ENCODE peak calls at places on chromosomes 2 and 18, in seven cellular contexts. A is mesendoderm, F is IMR-90, N is neuronal stem cell, X is mesenchymal stem cell, V is H9, G is trophoblast cell. P is an unnamed sample.

GRCh38 chr18:50836521-50836957 is 16.7 kb upstream of the MRO start:
- DNase-seq in F (peak), V (no peak), G (no peak), N (no peak), A (no peak), X (no peak), P (no peak)

GRCh38 chr2:136920652-136921333 is 155.4 kb downstream of the THSD7B start:
- DNase-seq in X (no peak), N (no peak), G (no peak), V (peak), A (no peak), F (no peak), P (no peak)

GRCh38 chr18:76467371-76468190 is 27.5 kb downstream of the ZNF516 start:
- DNase-seq in F (peak), V (no peak), N (no peak), G (no peak), X (peak), A (no peak), P (peak)

GRCh38 chr18:62346327-62347090 is 21.4 kb downstream of the TNFRSF11A start:
- DNase-seq in N (no peak), F (no peak), X (no peak), A (no peak), G (no peak), V (no peak), P (no peak)

GRCh38 chr2:71990826-71991225 is 156.8 kb downstream of the CYP26B1 start:
- DNase-seq in X (no peak), F (no peak), G (no peak), N (no peak), A (no peak), V (no peak), P (no peak)

GRCh38 chr2:95023222-95023597 is 2.3 kb upstream of the MAL start:
- DNase-seq in V (no peak), X (no peak), G (peak), A (no peak), F (no peak), N (no peak), P (no peak)

GRCh38 chr2:140791802-140792201 is 1339.0 kb downstream of the LRP1B start:
- DNase-seq in F (no peak), G (no peak), V (no peak), A (no peak), X (no peak), N (no peak), P (no peak)

GRCh38 chr2:49351531-49351930 is 197.2 kb upstream of the FSHR start:
- DNase-seq in A (peak), V (no peak), N (no peak), X (peak), F (no peak), G (no peak), P (no peak)

GRCh38 chr2:696463-696862 is 19.3 kb upstream of the TMEM18 start:
- DNase-seq in V (no peak), X (no peak), F (no peak), N (no peak), G (no peak), A (no peak), P (no peak)

GRCh38 chr18:12048827-12049175 is 44.8 kb upstream of the ANKRD62 start:
- DNase-seq in V (no peak), A (no peak), X (peak), G (no peak), F (peak), N (no peak), P (no peak)

GRCh38 chr2:28380185-28380584 is 12.5 kb upstream of the FOSL2 start:
- DNase-seq in X (no peak), N (no peak), V (no peak), A (no peak), G (no peak), F (no peak), P (no peak)

GRCh38 chr2:85420743-85421705 is 2.5 kb downstream of the SH2D6 start:
- DNase-seq in V (peak), X (peak), A (peak), F (peak), G (peak), N (peak), P (peak)
- H2AK5ac ChIP-seq in V (no peak), X (peak), A (no peak), F (peak), G (peak), N (peak), P (no peak)

GRCh38 chr18:32380559-32380958 is 90.1 kb downstream of the GAREM1 start:
- DNase-seq in A (peak), V (no peak), G (no peak), N (no peak), F (no peak), X (no peak), P (no peak)
- H2AK5ac ChIP-seq in A (no peak), V (no peak), G (no peak), N (no peak), F (no peak), X (no peak), P (no peak)

GRCh38 chr2:18600255-18600613 is 10.9 kb upstream of the NT5C1B start:
- DNase-seq in X (no peak), F (no peak), N (no peak), A (no peak), G (no peak), V (no peak), P (no peak)

GRCh38 chr2:18599509-18600254 is 10.3 kb upstream of the NT5C1B start:
- DNase-seq in A (no peak), G (no peak), V (no peak), X (no peak), N (no peak), F (peak), P (no peak)

GRCh38 chr2:18604573-18604885 is 15.2 kb upstream of the NT5C1B start:
- DNase-seq in G (no peak), A (no peak), X (no peak), N (no peak), F (no peak), V (no peak), P (no peak)

GRCh38 chr2:18605115-18605514 is 15.7 kb upstream of the NT5C1B start:
- DNase-seq in N (no peak), F (no peak), V (no peak), A (no peak), X (no peak), G (no peak), P (no peak)

DNA sequence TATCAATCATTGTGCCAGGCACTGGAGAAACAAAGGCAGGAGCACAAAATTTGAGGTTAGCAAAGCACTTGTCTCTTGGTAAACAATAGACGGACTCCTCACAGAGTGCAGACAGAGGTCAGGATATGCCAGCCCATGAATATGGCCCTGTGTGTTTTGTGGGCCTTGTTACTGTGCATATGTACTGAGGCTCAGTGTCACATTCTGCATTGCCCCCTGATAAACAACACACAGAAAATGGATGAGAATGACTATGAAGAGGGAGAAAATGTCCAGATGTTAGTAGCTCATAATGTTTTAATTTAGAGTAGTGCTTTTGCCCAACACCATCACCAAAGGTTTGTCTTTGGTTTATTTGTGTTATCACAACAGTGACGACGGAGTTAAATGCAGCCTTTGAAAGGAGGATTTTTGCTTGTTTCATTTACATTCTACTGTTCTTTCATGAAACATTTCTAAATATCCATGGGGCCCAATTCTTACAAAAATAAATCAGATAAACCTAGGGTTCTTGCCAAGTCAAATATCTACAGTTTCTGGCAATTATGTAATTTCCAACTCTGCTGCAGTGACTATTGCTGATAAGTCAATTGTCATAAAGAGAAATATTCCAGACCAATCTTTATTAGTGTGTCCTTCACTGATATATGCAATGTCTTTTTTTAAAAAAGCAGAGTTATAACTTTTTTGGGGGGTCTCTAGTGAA is 14.7 kb upstream of the NT5C1B start:
- DNase-seq in A (no peak), V (no peak), F (peak), X (no peak), G (no peak), N (no peak), P (no peak)
- H2AK5ac ChIP-seq in A (no peak), V (no peak), F (no peak), X (no peak), G (no peak), N (no peak), P (no peak)

GRCh38 chr2:61328707-61329251 is 142.1 kb downstream of the USP34 start:
- DNase-seq in V (no peak), X (peak), G (no peak), N (no peak), A (no peak), F (peak), P (no peak)
- H2AK5ac ChIP-seq in V (no peak), X (no peak), G (no peak), N (no peak), A (no peak), F (no peak), P (no peak)

DNA sequence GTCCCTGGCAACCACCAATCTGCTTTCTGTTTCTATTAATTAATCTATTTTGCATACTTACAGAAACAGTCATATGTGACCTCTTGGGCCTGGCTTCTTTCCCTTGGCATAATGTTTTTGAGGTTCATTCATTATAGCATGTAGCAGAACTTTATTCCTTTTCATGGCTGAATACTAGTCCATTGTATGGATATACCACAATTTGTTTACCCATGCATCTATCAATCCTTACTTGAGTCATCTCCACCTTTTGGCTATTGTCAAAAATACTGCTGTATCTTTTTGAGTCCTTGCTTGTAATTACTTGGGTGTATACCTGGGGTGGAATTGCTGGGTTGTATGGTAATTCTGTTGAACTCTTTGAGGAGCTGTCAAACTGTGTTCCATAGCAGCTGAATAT is 126.8 kb downstream of the CTIF start:
- DNase-seq in F (no peak), X (no peak), G (no peak), A (no peak), N (no peak), V (no peak), P (no peak)
- H2AK5ac ChIP-seq in F (no peak), X (no peak), G (no peak), A (no peak), N (no peak), V (no peak), P (no peak)

GRCh38 chr2:9754532-9754887 is 88.8 kb upstream of the TAF1B start:
- DNase-seq in A (no peak), F (no peak), N (no peak), X (no peak), G (no peak), V (no peak), P (no peak)

GRCh38 chr2:9755638-9756037 is 87.6 kb upstream of the TAF1B start:
- DNase-seq in N (no peak), V (no peak), G (no peak), X (no peak), F (no peak), A (no peak), P (no peak)

GRCh38 chr2:9753276-9753600 is 90.0 kb upstream of the TAF1B start:
- DNase-seq in X (peak), G (peak), F (peak), V (no peak), N (no peak), A (peak), P (no peak)

GRCh38 chr2:9752441-9753275 is 90.6 kb upstream of the TAF1B start:
- DNase-seq in N (no peak), F (peak), V (no peak), X (no peak), A (no peak), G (no peak), P (no peak)

GRCh38 chr2:9753665-9754531 is 89.4 kb upstream of the TAF1B start:
- DNase-seq in F (no peak), X (no peak), V (no peak), A (no peak), N (no peak), G (no peak), P (no peak)
- H2AK5ac ChIP-seq in F (peak), X (no peak), V (no peak), A (no peak), N (peak), G (no peak), P (no peak)

GRCh38 chr2:70145168-70145538 is 45.7 kb downstream of the C2orf42 start:
- DNase-seq in X (no peak), N (no peak), A (no peak), G (no peak), V (no peak), F (no peak), P (no peak)

GRCh38 chr2:70143314-70144150 is 47.3 kb downstream of the C2orf42 start:
- DNase-seq in G (peak), X (peak), N (no peak), V (peak), F (peak), A (peak), P (no peak)

GRCh38 chr2:70144443-70145167 is 46.2 kb downstream of the C2orf42 start:
- DNase-seq in V (no peak), X (no peak), N (no peak), F (no peak), G (no peak), A (no peak), P (no peak)

GRCh38 chr2:70142590-70143313 is 48.1 kb downstream of the C2orf42 start:
- DNase-seq in X (peak), V (peak), A (peak), F (peak), G (peak), N (peak), P (peak)

GRCh38 chr2:70145851-70146739 is 44.7 kb downstream of the C2orf42 start:
- DNase-seq in F (no peak), G (no peak), V (no peak), A (no peak), N (no peak), X (no peak), P (no peak)
- H2AK5ac ChIP-seq in F (peak), G (no peak), V (no peak), A (no peak), N (no peak), X (no peak), P (no peak)

DNA sequence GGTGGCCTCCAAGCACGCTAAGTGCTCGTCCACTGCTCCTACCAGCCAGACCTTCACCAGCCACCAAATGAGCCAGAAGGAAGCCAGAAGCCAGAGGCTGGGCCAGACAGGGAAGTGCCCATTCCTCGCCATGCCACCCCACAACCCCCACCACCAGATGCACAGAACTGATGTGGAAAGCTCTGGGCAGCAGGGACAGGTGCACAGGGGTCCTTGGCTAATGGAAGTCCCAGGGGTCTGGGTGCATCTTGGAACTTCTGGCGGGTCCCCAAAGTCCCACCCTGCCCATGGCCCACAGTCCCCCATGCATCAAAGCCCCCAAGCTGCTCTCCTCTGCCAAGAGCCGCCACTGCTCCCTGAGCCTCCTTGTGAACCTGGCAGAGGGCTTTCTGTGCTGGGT is 173.1 kb upstream of the ID2 start:
- DNase-seq in N (no peak), X (no peak), F (no peak), A (no peak), G (no peak), V (no peak), P (no peak)
- H2AK5ac ChIP-seq in N (peak), X (no peak), F (no peak), A (no peak), G (no peak), V (no peak), P (no peak)

DNA sequence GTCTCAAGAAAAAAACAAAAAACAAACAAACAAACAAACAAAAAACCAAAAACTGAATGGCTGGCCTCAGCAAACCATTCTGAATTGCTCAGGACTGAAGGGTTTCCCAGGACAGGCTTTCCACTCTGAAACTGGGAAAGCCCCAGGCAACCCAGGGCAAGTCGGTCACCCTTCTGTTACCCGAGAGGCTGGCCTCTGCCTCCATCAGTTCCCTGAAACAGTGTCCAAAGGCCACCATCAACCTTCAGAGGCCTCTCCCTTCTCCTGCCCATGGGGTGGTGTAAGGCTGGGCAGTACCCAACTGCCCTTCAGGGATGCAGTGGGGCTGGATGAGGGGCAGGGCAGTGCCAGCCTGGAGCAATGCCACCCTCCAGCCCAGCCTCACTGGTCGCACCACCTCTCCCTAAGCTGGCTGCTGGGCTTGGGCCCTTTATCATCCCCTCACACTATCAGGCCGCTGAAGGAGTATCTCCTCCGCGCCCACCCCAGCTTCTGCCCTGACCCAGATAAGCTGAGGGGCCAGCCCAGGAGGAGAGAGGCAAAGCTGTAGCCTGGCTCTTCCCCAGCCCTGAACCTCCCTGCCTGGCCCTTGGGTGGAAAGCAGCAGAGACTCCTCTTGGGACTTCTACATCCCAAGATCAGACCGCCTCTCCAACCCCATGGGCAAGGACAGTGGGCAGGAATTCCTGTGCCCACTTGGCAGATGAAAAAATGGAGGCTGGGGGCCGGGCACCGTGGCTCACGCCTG is 35.9 kb downstream of the ZFP36L2 start:
- DNase-seq in F (no peak), V (no peak), X (no peak), N (no peak), A (no peak), G (no peak), P (no peak)
- H2AK5ac ChIP-seq in F (no peak), V (no peak), X (peak), N (peak), A (no peak), G (peak), P (no peak)